ENCODE peak calls at places on chromosome 14, in five cellular contexts. One of them, this sample, is unnamed.

GRCh38 chr14:99242816-99243795 is 28.9 kb downstream of the BCL11B start:
- DNase-seq in transverse colon: no peak
- DNase-seq in right lobe of liver: no peak
- DNase-seq in mammary epithelial cell: no peak
- DNase-seq in brain microvascular endothelial cell: no peak
- DNase-seq in this sample: no peak

GRCh38 chr14:61511558-61511924 is 183.8 kb upstream of the HIF1A start:
- DNase-seq in transverse colon: no peak
- DNase-seq in mammary epithelial cell: peak
- DNase-seq in brain microvascular endothelial cell: no peak
- DNase-seq in right lobe of liver: no peak
- DNase-seq in this sample: no peak

GRCh38 chr14:23055621-23056256 is 1.6 kb downstream of the CDH24 start:
- DNase-seq in transverse colon: no peak
- DNase-seq in brain microvascular endothelial cell: no peak
- DNase-seq in right lobe of liver: no peak
- DNase-seq in mammary epithelial cell: no peak
- DNase-seq in this sample: no peak

GRCh38 chr14:104223810-104224515 is 85.6 kb downstream of the KIF26A start:
- DNase-seq in mammary epithelial cell: no peak
- DNase-seq in brain microvascular endothelial cell: no peak
- DNase-seq in right lobe of liver: peak
- DNase-seq in transverse colon: peak
- DNase-seq in this sample: no peak

GRCh38 chr14:50067723-50068495 is 48.5 kb downstream of the VCPKMT start:
- DNase-seq in transverse colon: peak
- DNase-seq in right lobe of liver: peak
- DNase-seq in brain microvascular endothelial cell: peak
- DNase-seq in mammary epithelial cell: peak
- DNase-seq in this sample: no peak

GRCh38 chr14:48914921-48915320 is 671.3 kb downstream of the RPS29 start:
- DNase-seq in brain microvascular endothelial cell: no peak
- DNase-seq in transverse colon: no peak
- DNase-seq in mammary epithelial cell: no peak
- DNase-seq in right lobe of liver: no peak
- DNase-seq in this sample: no peak

GRCh38 chr14:76919431-76919810 is 93.2 kb downstream of the LRRC74A start:
- DNase-seq in brain microvascular endothelial cell: no peak
- DNase-seq in transverse colon: no peak
- DNase-seq in right lobe of liver: no peak
- DNase-seq in mammary epithelial cell: no peak
- DNase-seq in this sample: no peak

GRCh38 chr14:29941401-29941800 is 13.8 kb upstream of the PRKD1 start:
- DNase-seq in mammary epithelial cell: no peak
- DNase-seq in right lobe of liver: no peak
- DNase-seq in brain microvascular endothelial cell: no peak
- DNase-seq in transverse colon: no peak
- DNase-seq in this sample: no peak

GRCh38 chr14:105945891-105946290 is 419.5 kb downstream of the TMEM121 start:
- DNase-seq in brain microvascular endothelial cell: no peak
- DNase-seq in right lobe of liver: no peak
- DNase-seq in mammary epithelial cell: no peak
- DNase-seq in transverse colon: no peak
- DNase-seq in this sample: no peak

GRCh38 chr14:80055912-80056801 is 155.1 kb downstream of the DIO2 start:
- DNase-seq in right lobe of liver: no peak
- DNase-seq in brain microvascular endothelial cell: peak
- DNase-seq in mammary epithelial cell: peak
- DNase-seq in transverse colon: peak
- DNase-seq in this sample: peak

GRCh38 chr14:36647827-36648753 is 13.6 kb upstream of the PAX9 start:
- DNase-seq in right lobe of liver: no peak
- DNase-seq in mammary epithelial cell: peak
- DNase-seq in brain microvascular endothelial cell: peak
- DNase-seq in transverse colon: no peak
- DNase-seq in this sample: no peak

GRCh38 chr14:50666772-50667490 is 1.2 kb downstream of the SAV1 start:
- DNase-seq in mammary epithelial cell: peak
- DNase-seq in transverse colon: peak
- DNase-seq in brain microvascular endothelial cell: peak
- DNase-seq in right lobe of liver: no peak
- DNase-seq in this sample: no peak

GRCh38 chr14:92973265-92973797 is 50.4 kb downstream of the CHGA start:
- DNase-seq in right lobe of liver: peak
- DNase-seq in mammary epithelial cell: peak
- DNase-seq in brain microvascular endothelial cell: peak
- DNase-seq in transverse colon: peak
- DNase-seq in this sample: no peak

GRCh38 chr14:43360239-43360638 is 1146.8 kb downstream of the FSCB start:
- DNase-seq in right lobe of liver: no peak
- DNase-seq in brain microvascular endothelial cell: no peak
- DNase-seq in mammary epithelial cell: no peak
- DNase-seq in transverse colon: no peak
- DNase-seq in this sample: no peak

GRCh38 chr14:69429643-69430042 is 31.2 kb downstream of the SLC39A9 start:
- DNase-seq in mammary epithelial cell: no peak
- DNase-seq in right lobe of liver: no peak
- DNase-seq in brain microvascular endothelial cell: no peak
- DNase-seq in transverse colon: no peak
- DNase-seq in this sample: no peak

GRCh38 chr14:97138801-97139200 is 341.6 kb downstream of the VRK1 start:
- DNase-seq in mammary epithelial cell: no peak
- DNase-seq in right lobe of liver: no peak
- DNase-seq in transverse colon: no peak
- DNase-seq in brain microvascular endothelial cell: no peak
- DNase-seq in this sample: no peak

GRCh38 chr14:76917759-76918175 is 91.6 kb downstream of the LRRC74A start:
- DNase-seq in right lobe of liver: no peak
- DNase-seq in transverse colon: no peak
- DNase-seq in mammary epithelial cell: no peak
- DNase-seq in brain microvascular endothelial cell: no peak
- DNase-seq in this sample: no peak

GRCh38 chr14:26765768-26766550 is 168.1 kb upstream of the NOVA1 start:
- DNase-seq in right lobe of liver: peak
- DNase-seq in transverse colon: peak
- DNase-seq in brain microvascular endothelial cell: peak
- DNase-seq in mammary epithelial cell: no peak
- DNase-seq in this sample: no peak

GRCh38 chr14:93811611-93812010 is 23.3 kb upstream of the PRIMA1 start:
- DNase-seq in mammary epithelial cell: no peak
- DNase-seq in transverse colon: no peak
- DNase-seq in brain microvascular endothelial cell: no peak
- DNase-seq in right lobe of liver: no peak
- DNase-seq in this sample: no peak

GRCh38 chr14:23183479-23183878 is at the start of gene SLC7A8:
- DNase-seq in mammary epithelial cell: no peak
- DNase-seq in transverse colon: peak
- DNase-seq in right lobe of liver: peak
- DNase-seq in brain microvascular endothelial cell: no peak
- DNase-seq in this sample: no peak

GRCh38 chr14:31435276-31435675 is 14.9 kb upstream of the HEATR5A start:
- DNase-seq in right lobe of liver: no peak
- DNase-seq in transverse colon: no peak
- DNase-seq in brain microvascular endothelial cell: no peak
- DNase-seq in mammary epithelial cell: no peak
- DNase-seq in this sample: no peak

GRCh38 chr14:37591311-37591940 is 3.6 kb downstream of the FOXA1 start:
- DNase-seq in right lobe of liver: peak
- DNase-seq in brain microvascular endothelial cell: no peak
- DNase-seq in transverse colon: peak
- DNase-seq in mammary epithelial cell: no peak
- DNase-seq in this sample: no peak

GRCh38 chr14:32469388-32470160 is 140.5 kb downstream of the AKAP6 start:
- DNase-seq in right lobe of liver: no peak
- DNase-seq in mammary epithelial cell: peak
- DNase-seq in brain microvascular endothelial cell: no peak
- DNase-seq in transverse colon: no peak
- DNase-seq in this sample: no peak

GRCh38 chr14:69612759-69613145 is 1.4 kb downstream of the SUSD6 start:
- DNase-seq in transverse colon: no peak
- DNase-seq in mammary epithelial cell: peak
- DNase-seq in brain microvascular endothelial cell: no peak
- DNase-seq in right lobe of liver: no peak
- DNase-seq in this sample: no peak

GRCh38 chr14:102338724-102339123 is 19.2 kb downstream of the ZNF839 start:
- DNase-seq in brain microvascular endothelial cell: no peak
- DNase-seq in mammary epithelial cell: no peak
- DNase-seq in right lobe of liver: no peak
- DNase-seq in transverse colon: no peak
- DNase-seq in this sample: no peak

GRCh38 chr14:36975834-36976233 is 196.6 kb downstream of the SLC25A21 start:
- DNase-seq in right lobe of liver: no peak
- DNase-seq in brain microvascular endothelial cell: no peak
- DNase-seq in transverse colon: no peak
- DNase-seq in mammary epithelial cell: peak
- DNase-seq in this sample: no peak

GRCh38 chr14:52801014-52801708 is 9.8 kb upstream of the GNPNAT1 start:
- DNase-seq in mammary epithelial cell: no peak
- DNase-seq in transverse colon: no peak
- DNase-seq in right lobe of liver: no peak
- DNase-seq in brain microvascular endothelial cell: peak
- DNase-seq in this sample: peak

GRCh38 chr14:72755766-72756165 is 138.1 kb downstream of the DPF3 start:
- DNase-seq in brain microvascular endothelial cell: no peak
- DNase-seq in mammary epithelial cell: no peak
- DNase-seq in transverse colon: no peak
- DNase-seq in right lobe of liver: no peak
- DNase-seq in this sample: no peak

GRCh38 chr14:69441948-69442347 is 42.6 kb upstream of the PLEKHD1 start:
- DNase-seq in mammary epithelial cell: no peak
- DNase-seq in right lobe of liver: no peak
- DNase-seq in transverse colon: no peak
- DNase-seq in brain microvascular endothelial cell: no peak
- DNase-seq in this sample: no peak

GRCh38 chr14:39547845-39548244 is 115.6 kb upstream of the FBXO33 start:
- DNase-seq in right lobe of liver: no peak
- DNase-seq in brain microvascular endothelial cell: no peak
- DNase-seq in mammary epithelial cell: no peak
- DNase-seq in transverse colon: no peak
- DNase-seq in this sample: no peak

GRCh38 chr14:96666088-96666487 is 131.1 kb upstream of the VRK1 start:
- DNase-seq in brain microvascular endothelial cell: no peak
- DNase-seq in transverse colon: no peak
- DNase-seq in mammary epithelial cell: no peak
- DNase-seq in right lobe of liver: no peak
- DNase-seq in this sample: no peak

DNA sequence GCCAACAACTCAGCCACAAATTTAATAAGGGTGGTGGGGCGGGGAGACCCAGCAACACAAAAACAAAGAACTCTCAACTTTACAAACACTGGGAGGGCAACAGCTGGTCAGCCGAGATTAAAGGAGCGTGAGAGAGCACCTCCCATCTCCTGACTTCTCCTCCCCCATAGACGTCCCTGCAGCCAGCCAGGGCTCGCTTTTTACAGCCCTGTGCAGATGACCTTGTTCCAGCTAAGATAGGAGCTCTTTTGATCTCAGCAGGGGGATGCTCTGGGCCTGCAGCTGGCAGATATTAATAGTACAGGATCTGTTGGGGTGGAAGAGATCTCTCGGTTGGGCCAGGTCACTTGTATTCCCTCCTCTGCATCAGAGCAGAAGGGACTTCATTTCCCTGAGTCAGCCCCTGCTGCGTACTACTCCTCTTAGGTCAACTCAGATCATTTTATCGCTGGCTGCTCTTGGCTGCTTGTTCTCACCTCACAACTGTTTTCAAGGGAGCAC is 475.8 kb downstream of the RAD51B start:
- DNase-seq in right lobe of liver: no peak
- DNase-seq in brain microvascular endothelial cell: no peak
- DNase-seq in mammary epithelial cell: no peak
- DNase-seq in transverse colon: peak
- DNase-seq in this sample: no peak
- H3K4me3 ChIP-seq in right lobe of liver: no peak
- H3K4me3 ChIP-seq in brain microvascular endothelial cell: no peak
- H3K4me3 ChIP-seq in mammary epithelial cell: no peak
- H3K4me3 ChIP-seq in transverse colon: no peak
- H3K4me3 ChIP-seq in this sample: no peak

GRCh38 chr14:70791971-70792370 is 17.3 kb downstream of the MAP3K9 start:
- DNase-seq in right lobe of liver: no peak
- DNase-seq in mammary epithelial cell: no peak
- DNase-seq in transverse colon: no peak
- DNase-seq in brain microvascular endothelial cell: no peak
- DNase-seq in this sample: no peak
- H3K27ac ChIP-seq in right lobe of liver: no peak
- H3K27ac ChIP-seq in mammary epithelial cell: no peak
- H3K27ac ChIP-seq in transverse colon: no peak
- H3K27ac ChIP-seq in brain microvascular endothelial cell: no peak
- H3K27ac ChIP-seq in this sample: no peak

DNA sequence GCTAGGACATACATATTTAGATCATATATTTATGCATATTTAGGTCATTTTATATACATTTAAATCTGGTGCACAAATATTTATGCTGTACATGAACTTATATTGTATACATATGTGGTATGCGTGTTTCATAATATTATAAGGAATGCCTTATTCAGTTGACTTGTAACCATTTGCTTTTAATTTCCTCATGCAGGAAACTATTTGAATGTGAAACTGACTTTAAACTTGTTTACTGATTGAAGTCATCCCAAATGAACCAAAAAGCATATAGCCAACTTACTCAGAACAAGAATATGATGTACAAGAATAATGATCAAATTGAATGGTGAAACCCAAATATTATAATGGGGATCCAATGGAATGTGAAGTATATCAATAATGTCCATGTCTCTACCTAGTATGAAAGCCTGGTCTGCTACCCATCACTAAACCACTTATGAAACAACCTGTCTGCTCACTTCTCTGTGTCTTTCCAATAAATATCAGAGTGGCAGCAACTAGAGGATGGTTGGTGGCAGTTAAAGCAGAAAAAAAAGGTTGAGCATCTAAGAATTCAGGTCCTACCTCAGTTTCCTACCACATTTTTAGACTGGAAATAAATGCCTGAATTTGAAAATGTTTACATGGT is 38.3 kb downstream of the RPS6KA5 start:
- DNase-seq in transverse colon: no peak
- DNase-seq in mammary epithelial cell: no peak
- DNase-seq in right lobe of liver: no peak
- DNase-seq in brain microvascular endothelial cell: no peak
- DNase-seq in this sample: no peak
- H3K4me3 ChIP-seq in transverse colon: peak
- H3K4me3 ChIP-seq in mammary epithelial cell: no peak
- H3K4me3 ChIP-seq in right lobe of liver: peak
- H3K4me3 ChIP-seq in brain microvascular endothelial cell: no peak
- H3K4me3 ChIP-seq in this sample: no peak

DNA sequence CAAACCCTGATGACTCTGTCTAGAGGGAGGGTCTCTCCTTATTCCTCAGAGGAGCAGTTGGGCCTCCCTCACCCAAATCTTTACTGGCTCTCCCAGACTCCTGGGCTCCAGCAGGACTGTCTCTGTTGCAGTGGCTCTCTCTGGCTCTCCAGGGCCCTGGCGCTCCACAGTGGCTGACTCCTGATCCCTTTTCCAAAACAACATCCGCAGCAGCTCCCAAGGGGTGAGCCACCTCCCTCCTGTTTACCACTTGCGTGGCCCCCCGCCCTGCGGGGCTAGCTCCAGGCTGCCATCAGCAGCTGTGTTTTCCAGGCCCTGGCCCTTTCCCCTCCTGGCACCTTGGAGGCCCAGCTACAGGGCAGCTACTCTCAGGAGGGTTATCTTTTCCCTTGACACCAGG is 123.5 kb downstream of the CALM1 start:
- DNase-seq in brain microvascular endothelial cell: no peak
- DNase-seq in transverse colon: no peak
- DNase-seq in mammary epithelial cell: no peak
- DNase-seq in right lobe of liver: no peak
- DNase-seq in this sample: no peak
- H3K27ac ChIP-seq in brain microvascular endothelial cell: no peak
- H3K27ac ChIP-seq in transverse colon: peak
- H3K27ac ChIP-seq in mammary epithelial cell: no peak
- H3K27ac ChIP-seq in right lobe of liver: no peak
- H3K27ac ChIP-seq in this sample: no peak

This sample was measured in AG04450.